ENCODE peak calls at places on chromosomes 5 and 9, in six cellular contexts. Y is astrocyte of the spinal cord; B is dorsolateral prefrontal cortex; Z is CD8-positive, alpha-beta T cell; C is vagina; X is cardiac fibroblast. H is an unnamed sample.

GRCh38 chr5:6430418-6431028 is 18.1 kb upstream of the UBE2QL1 start:
- DNase-seq in Y (no peak), B (no peak), Z (no peak), C (no peak), X (no peak), H (no peak)

GRCh38 chr9:130835441-130836298 is 616 bp downstream of the ABL1 start:
- DNase-seq in Y (peak), B (peak), Z (peak), C (no peak), X (peak), H (no peak)

GRCh38 chr5:5018560-5018935 is 121.6 kb upstream of the ADAMTS16 start:
- DNase-seq in Y (peak), B (no peak), Z (no peak), C (peak), X (no peak), H (no peak)

GRCh38 chr5:42005561-42006153 is 80.6 kb downstream of the FBXO4 start:
- DNase-seq in Y (peak), B (no peak), Z (no peak), C (no peak), X (peak), H (no peak)

GRCh38 chr9:92749071-92749933 is 15.3 kb downstream of the BICD2 start:
- DNase-seq in Y (no peak), B (peak), Z (no peak), C (no peak), X (no peak), H (no peak)

GRCh38 chr9:135516132-135516860 is 4.9 kb upstream of the LCN1 start:
- DNase-seq in Y (no peak), B (no peak), Z (no peak), C (no peak), X (peak), H (no peak)

GRCh38 chr5:10859393-10860195 is 98.6 kb upstream of the DAP start:
- DNase-seq in Y (no peak), B (no peak), Z (no peak), C (no peak), X (no peak), H (no peak)

GRCh38 chr5:151239237-151239861 is 13.6 kb upstream of the GM2A start:
- DNase-seq in Y (peak), B (peak), Z (peak), C (no peak), X (peak), H (no peak)

GRCh38 chr9:113580041-113580953 is 116.8 kb downstream of the RGS3 start:
- DNase-seq in Y (peak), B (no peak), Z (peak), C (no peak), X (peak), H (no peak)

GRCh38 chr5:158807-159447 is 32.4 kb upstream of the LRRC14B start:
- DNase-seq in Y (no peak), B (no peak), Z (no peak), C (no peak), X (no peak), H (no peak)

GRCh38 chr5:14812166-14812565 is 59.4 kb downstream of the ANKH start:
- DNase-seq in Y (no peak), B (no peak), Z (no peak), C (no peak), X (no peak), H (no peak)

GRCh38 chr9:127536499-127536898 is 75.6 kb upstream of the STXBP1 start:
- DNase-seq in Y (no peak), B (no peak), Z (no peak), C (no peak), X (no peak), H (no peak)

GRCh38 chr5:102511666-102512065 is 12.9 kb upstream of the SLCO6A1 start:
- DNase-seq in Y (peak), B (peak), Z (no peak), C (no peak), X (peak), H (no peak)

GRCh38 chr5:93588586-93589347 is 5.7 kb downstream of the NR2F1 start:
- DNase-seq in Y (peak), B (no peak), Z (no peak), C (peak), X (no peak), H (no peak)

GRCh38 chr5:93585054-93585751 is 2.2 kb downstream of the NR2F1 start:
- DNase-seq in Y (peak), B (no peak), Z (no peak), C (no peak), X (no peak), H (no peak)

GRCh38 chr5:93587919-93588585 is 5.0 kb downstream of the NR2F1 start:
- DNase-seq in Y (peak), B (no peak), Z (no peak), C (peak), X (no peak), H (no peak)

GRCh38 chr5:93585753-93586385 is 2.8 kb downstream of the NR2F1 start:
- DNase-seq in Y (peak), B (no peak), Z (no peak), C (peak), X (no peak), H (no peak)

GRCh38 chr5:93586948-93587918 is 4.2 kb downstream of the NR2F1 start:
- DNase-seq in Y (peak), B (no peak), Z (no peak), C (peak), X (no peak), H (no peak)
- H3K4me3 ChIP-seq in Y (peak), B (peak), Z (no peak), C (peak), X (peak), H (peak)

DNA sequence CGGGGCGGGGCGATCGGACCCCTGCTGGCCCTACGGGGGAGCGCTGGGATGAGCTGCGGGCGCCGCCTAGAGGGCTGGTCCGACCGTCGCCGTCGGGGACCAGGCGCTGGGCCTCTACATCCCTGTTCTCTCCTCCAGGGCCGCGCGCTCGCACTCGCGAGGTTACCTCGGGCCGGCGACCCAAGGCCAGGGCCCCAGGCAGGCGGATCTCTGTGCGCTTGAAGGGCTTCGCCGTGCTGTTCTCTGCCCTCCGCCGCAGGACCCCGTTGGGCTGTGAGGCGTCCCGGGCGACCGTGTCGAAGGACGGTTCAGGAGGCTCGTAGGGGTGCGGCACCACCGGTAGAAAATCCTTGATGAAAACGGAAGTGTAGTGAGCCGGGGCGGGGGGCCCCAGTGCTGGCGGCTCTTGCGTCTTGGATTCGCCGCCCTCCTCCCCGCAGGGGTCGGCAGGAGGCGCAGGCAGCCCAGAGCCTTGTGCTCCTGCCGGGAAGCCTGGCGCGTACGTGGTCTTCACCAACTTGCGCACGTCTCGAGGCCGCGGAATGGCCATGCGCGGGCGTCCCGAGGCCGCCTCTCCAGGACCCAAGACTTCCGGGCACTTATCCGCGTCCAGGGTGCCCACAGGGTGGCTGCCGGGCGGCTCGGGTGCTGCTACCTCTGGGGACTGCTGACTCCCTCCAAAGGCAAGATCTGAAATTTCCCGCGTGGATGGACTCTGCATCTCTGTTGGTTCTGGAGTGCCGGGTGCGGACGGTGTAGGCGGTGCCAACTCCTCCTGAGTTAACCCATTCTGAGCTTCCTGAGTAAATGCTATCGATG is 2.0 kb downstream of the PROB1 start:
- DNase-seq in Y (peak), B (no peak), Z (peak), C (no peak), X (no peak), H (no peak)
- TF ChIP-seq CTCF in Y (peak), B (peak), Z (peak), C (peak), X (peak), H (peak)

DNA sequence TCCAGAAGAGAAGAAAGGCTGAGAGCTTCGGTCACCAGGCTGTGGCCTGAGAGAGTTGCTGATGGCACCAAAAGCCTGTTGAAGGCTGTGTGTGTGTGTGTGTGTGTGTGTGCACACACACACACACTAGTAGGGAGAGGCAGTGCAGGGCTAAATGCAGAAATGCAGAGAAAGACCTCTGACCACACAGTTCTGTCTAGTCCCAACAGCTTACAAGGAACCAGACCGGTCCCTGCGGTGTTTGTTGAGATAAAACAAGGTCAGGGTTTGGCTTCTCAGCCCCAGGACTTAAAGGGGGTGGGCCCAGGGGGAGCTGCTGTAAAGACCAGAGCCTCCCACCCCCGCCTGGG is 225.6 kb downstream of the FANCC start:
- DNase-seq in Y (no peak), B (no peak), Z (no peak), C (no peak), X (peak), H (peak)
- H3K4me3 ChIP-seq in Y (no peak), B (no peak), Z (no peak), C (no peak), X (no peak), H (no peak)

GRCh38 chr5:157649091-157649490 is 3.1 kb downstream of the SOX30 start:
- DNase-seq in Y (no peak), B (no peak), Z (no peak), C (no peak), X (no peak), H (no peak)

GRCh38 chr5:157648275-157648990 is 3.8 kb downstream of the SOX30 start:
- DNase-seq in Y (peak), B (no peak), Z (no peak), C (no peak), X (peak), H (no peak)

GRCh38 chr5:157652377-157652692 is at the start of gene SOX30:
- DNase-seq in Y (no peak), B (no peak), Z (no peak), C (no peak), X (no peak), H (no peak)

GRCh38 chr5:157651011-157651611 is 1.1 kb downstream of the SOX30 start:
- DNase-seq in Y (no peak), B (no peak), Z (no peak), C (no peak), X (no peak), H (no peak)

DNA sequence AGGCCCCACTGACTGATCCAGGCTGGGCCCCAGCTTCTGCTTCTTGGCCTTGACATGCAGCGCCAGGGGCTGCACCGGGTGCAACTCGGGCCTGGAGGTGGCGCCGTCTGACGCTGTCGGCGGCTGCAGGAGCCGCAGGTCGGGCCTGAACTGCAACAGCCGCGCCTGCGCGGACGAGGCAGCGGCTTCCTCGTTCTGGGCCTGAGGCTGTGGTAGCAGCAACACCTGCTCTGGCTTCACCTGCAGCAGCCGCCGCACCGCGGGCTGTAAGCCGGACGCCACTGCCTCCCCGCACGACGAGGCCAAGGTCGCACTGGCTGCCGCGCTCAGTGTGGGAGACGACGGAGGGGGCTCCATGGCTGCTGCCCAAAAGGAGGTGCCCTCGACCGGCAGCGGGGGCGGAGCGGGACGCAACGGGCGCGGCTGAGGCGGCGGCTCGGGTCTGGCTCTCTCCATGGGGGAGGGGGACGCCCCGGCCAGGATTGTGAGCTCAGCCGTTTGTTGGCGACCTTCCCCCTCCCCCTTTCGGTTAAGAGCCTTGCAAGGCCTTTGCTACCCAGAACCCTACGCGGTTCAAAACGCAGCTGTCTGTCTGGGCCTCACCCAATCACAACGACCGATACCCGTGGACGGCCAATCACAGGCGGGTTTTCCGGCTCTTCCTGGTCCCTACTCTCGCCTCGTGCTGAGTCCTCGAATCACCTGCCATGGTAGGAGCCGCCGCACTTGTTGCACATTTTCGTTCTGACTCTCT is 438 bp downstream of the SOX30 start:
- DNase-seq in Y (peak), B (no peak), Z (peak), C (no peak), X (peak), H (no peak)
- TF ChIP-seq CTCF in Y (peak), B (no peak), Z (no peak), C (no peak), X (peak), H (peak)